ENCODE peak calls at places on chromosomes 3 and 15, in six cellular contexts. R is lung, T is H1, V is choroid plexus epithelial cell, C is gastrocnemius medialis, G is IMR-90. U is an unnamed sample.

GRCh38 chr15:72117448-72117697 is 577 bp downstream of the MYO9A start:
- DNase-seq in R (peak), T (peak), V (peak), C (peak), G (peak), U (peak)

GRCh38 chr3:49244589-49245205 is 32.3 kb downstream of the C3orf62 start:
- DNase-seq in R (no peak), T (no peak), V (no peak), C (no peak), G (peak), U (no peak)

GRCh38 chr15:71742964-71743363 is 67.4 kb upstream of the NR2E3 start:
- DNase-seq in R (no peak), T (no peak), V (no peak), C (no peak), G (no peak), U (no peak)

GRCh38 chr15:40782609-40783227 is 12.9 kb downstream of the C15orf62 start:
- DNase-seq in R (peak), T (peak), V (peak), C (peak), G (no peak), U (peak)

GRCh38 chr3:67489816-67490215 is 164.6 kb downstream of the SUCLG2 start:
- DNase-seq in R (no peak), T (no peak), V (peak), C (no peak), G (peak), U (no peak)

GRCh38 chr3:65044401-65044800 is 356.6 kb upstream of the ADAMTS9 start:
- DNase-seq in R (no peak), T (no peak), V (no peak), C (no peak), G (no peak), U (no peak)

GRCh38 chr15:96199111-96199510 is 131.4 kb upstream of the NR2F2 start:
- DNase-seq in R (no peak), T (no peak), V (no peak), C (no peak), G (no peak), U (no peak)

GRCh38 chr15:68794869-68795268 is 25.8 kb downstream of the ANP32A start:
- DNase-seq in R (no peak), T (no peak), V (peak), C (no peak), G (no peak), U (no peak)

GRCh38 chr15:99703603-99704443 is 29.4 kb downstream of the LYSMD4 start:
- DNase-seq in R (no peak), T (no peak), V (peak), C (no peak), G (peak), U (peak)

GRCh38 chr15:71517751-71518150 is 292.6 kb upstream of the NR2E3 start:
- DNase-seq in R (no peak), T (no peak), V (no peak), C (no peak), G (no peak), U (no peak)

GRCh38 chr3:48088056-48088748 is 72.0 kb upstream of the MAP4 start:
- DNase-seq in R (no peak), T (no peak), V (no peak), C (peak), G (no peak), U (no peak)

GRCh38 chr15:61530769-61531168 is 301.7 kb upstream of the RORA start:
- DNase-seq in R (no peak), T (no peak), V (peak), C (no peak), G (no peak), U (peak)

GRCh38 chr15:99732268-99732641 is 982 bp downstream of the LYSMD4 start:
- DNase-seq in R (no peak), T (no peak), V (peak), C (no peak), G (peak), U (no peak)

GRCh38 chr15:52010633-52011595 is 8.1 kb upstream of the MAPK6 start:
- DNase-seq in R (peak), T (no peak), V (peak), C (peak), G (peak), U (no peak)

GRCh38 chr3:63798873-63799272 is 20.2 kb upstream of the C3orf49 start:
- DNase-seq in R (no peak), T (no peak), V (no peak), C (no peak), G (no peak), U (no peak)

GRCh38 chr3:86991482-86991815 is 500 bp upstream of the VGLL3 start:
- DNase-seq in R (no peak), T (no peak), V (no peak), C (no peak), G (no peak), U (no peak)

GRCh38 chr3:145903472-145904013 is 257.4 kb downstream of the PLOD2 start:
- DNase-seq in R (no peak), T (no peak), V (no peak), C (no peak), G (no peak), U (no peak)

GRCh38 chr3:145904138-145904537 is 256.8 kb downstream of the PLOD2 start:
- DNase-seq in R (no peak), T (no peak), V (no peak), C (no peak), G (no peak), U (no peak)

GRCh38 chr3:145902166-145902565 is 258.8 kb downstream of the PLOD2 start:
- DNase-seq in R (no peak), T (no peak), V (peak), C (no peak), G (no peak), U (no peak)

GRCh38 chr3:145911016-145911415 is 250.0 kb downstream of the PLOD2 start:
- DNase-seq in R (no peak), T (no peak), V (no peak), C (no peak), G (no peak), U (no peak)

GRCh38 chr3:145906755-145907154 is 254.2 kb downstream of the PLOD2 start:
- DNase-seq in R (no peak), T (no peak), V (no peak), C (no peak), G (no peak), U (no peak)
- TF ChIP-seq CTCF in R (no peak), T (no peak), V (no peak), C (no peak), G (no peak), U (no peak)

DNA sequence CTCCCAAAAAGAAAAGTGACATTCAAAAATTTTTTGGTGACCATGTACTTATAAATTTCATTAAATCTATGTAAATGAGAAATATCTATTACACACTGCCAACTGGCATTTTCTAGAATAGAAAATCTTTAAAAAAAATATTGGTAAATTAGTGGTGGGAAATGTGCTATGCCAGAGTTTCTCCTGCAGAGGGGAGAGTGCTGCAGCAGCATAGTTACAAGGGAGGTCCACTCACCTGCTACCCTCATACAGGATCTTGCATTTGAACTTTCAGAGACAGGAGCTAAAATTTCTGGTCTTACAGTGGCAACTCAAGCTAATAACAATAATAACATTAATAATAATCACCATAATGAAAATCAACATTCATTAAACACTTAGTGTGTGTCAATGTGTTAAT is 459.6 kb downstream of the NSUN3 start:
- DNase-seq in R (no peak), T (no peak), V (peak), C (no peak), G (no peak), U (no peak)
- TF ChIP-seq CTCF in R (no peak), T (peak), V (peak), C (no peak), G (no peak), U (peak)

GRCh38 chr3:81572201-81572756 is 189.2 kb downstream of the GBE1 start:
- DNase-seq in R (no peak), T (no peak), V (no peak), C (no peak), G (no peak), U (no peak)
- TF ChIP-seq CTCF in R (no peak), T (no peak), V (no peak), C (no peak), G (no peak), U (no peak)

GRCh38 chr3:114336122-114336697 is 42.4 kb downstream of the TIGIT start:
- DNase-seq in R (no peak), T (no peak), V (peak), C (no peak), G (peak), U (no peak)
- TF ChIP-seq CTCF in R (no peak), T (no peak), V (peak), C (no peak), G (peak), U (peak)

GRCh38 chr3:153855772-153856171 is 265.4 kb upstream of the ARHGEF26 start:
- DNase-seq in R (no peak), T (no peak), V (no peak), C (no peak), G (no peak), U (no peak)
- TF ChIP-seq CTCF in R (no peak), T (peak), V (no peak), C (no peak), G (no peak), U (no peak)

GRCh38 chr3:176431073-176431472 is 766.2 kb downstream of the TBL1XR1 start:
- DNase-seq in R (no peak), T (no peak), V (no peak), C (no peak), G (no peak), U (no peak)

GRCh38 chr3:176431986-176432385 is 765.3 kb downstream of the TBL1XR1 start:
- DNase-seq in R (no peak), T (no peak), V (no peak), C (no peak), G (peak), U (no peak)

GRCh38 chr3:176426371-176426770 is 770.9 kb downstream of the TBL1XR1 start:
- DNase-seq in R (no peak), T (no peak), V (no peak), C (no peak), G (no peak), U (no peak)

GRCh38 chr3:176428552-176428951 is 768.7 kb downstream of the TBL1XR1 start:
- DNase-seq in R (no peak), T (no peak), V (no peak), C (no peak), G (no peak), U (no peak)

GRCh38 chr3:176430244-176430893 is 766.9 kb downstream of the TBL1XR1 start:
- DNase-seq in R (no peak), T (no peak), V (peak), C (no peak), G (peak), U (peak)
- TF ChIP-seq CTCF in R (peak), T (peak), V (peak), C (no peak), G (peak), U (peak)

GRCh38 chr3:72032435-72033118 is 247.6 kb upstream of the PROK2 start:
- DNase-seq in R (no peak), T (no peak), V (no peak), C (no peak), G (no peak), U (no peak)

GRCh38 chr3:72033709-72034428 is 248.9 kb upstream of the PROK2 start:
- DNase-seq in R (no peak), T (no peak), V (no peak), C (no peak), G (no peak), U (no peak)

GRCh38 chr3:72035606-72036005 is 250.7 kb upstream of the PROK2 start:
- DNase-seq in R (no peak), T (no peak), V (no peak), C (no peak), G (no peak), U (no peak)

GRCh38 chr3:72034956-72035355 is 250.0 kb upstream of the PROK2 start:
- DNase-seq in R (no peak), T (no peak), V (no peak), C (no peak), G (no peak), U (no peak)

DNA sequence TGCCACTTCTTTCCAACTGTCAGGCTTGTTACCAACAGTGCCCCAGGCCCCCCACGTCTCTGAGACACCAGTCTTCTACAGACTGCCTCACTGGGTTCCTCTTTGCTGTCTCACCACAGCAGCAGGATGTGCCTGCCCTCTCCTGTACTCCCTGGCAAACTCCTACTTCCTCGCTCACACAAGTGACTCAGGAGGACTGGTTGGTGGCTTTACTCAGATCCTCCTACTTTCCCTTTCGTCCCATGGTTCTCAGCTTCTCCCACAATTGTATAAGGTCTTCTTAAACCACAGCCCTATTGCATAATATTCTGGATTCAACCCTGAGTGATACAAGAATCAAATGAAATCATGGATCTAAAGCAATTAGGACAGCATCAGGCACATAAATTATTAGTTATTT is 246.6 kb upstream of the PROK2 start:
- DNase-seq in R (no peak), T (no peak), V (peak), C (no peak), G (peak), U (no peak)
- TF ChIP-seq CTCF in R (no peak), T (no peak), V (no peak), C (no peak), G (no peak), U (no peak)

GRCh38 chr3:169746924-169747323 is 17.9 kb downstream of the TERC start:
- DNase-seq in R (no peak), T (no peak), V (no peak), C (no peak), G (no peak), U (no peak)

GRCh38 chr3:169739067-169739466 is 25.8 kb downstream of the TERC start:
- DNase-seq in R (no peak), T (no peak), V (no peak), C (no peak), G (no peak), U (no peak)

GRCh38 chr3:169748670-169749069 is 16.2 kb downstream of the TERC start:
- DNase-seq in R (no peak), T (no peak), V (no peak), C (no peak), G (no peak), U (no peak)

DNA sequence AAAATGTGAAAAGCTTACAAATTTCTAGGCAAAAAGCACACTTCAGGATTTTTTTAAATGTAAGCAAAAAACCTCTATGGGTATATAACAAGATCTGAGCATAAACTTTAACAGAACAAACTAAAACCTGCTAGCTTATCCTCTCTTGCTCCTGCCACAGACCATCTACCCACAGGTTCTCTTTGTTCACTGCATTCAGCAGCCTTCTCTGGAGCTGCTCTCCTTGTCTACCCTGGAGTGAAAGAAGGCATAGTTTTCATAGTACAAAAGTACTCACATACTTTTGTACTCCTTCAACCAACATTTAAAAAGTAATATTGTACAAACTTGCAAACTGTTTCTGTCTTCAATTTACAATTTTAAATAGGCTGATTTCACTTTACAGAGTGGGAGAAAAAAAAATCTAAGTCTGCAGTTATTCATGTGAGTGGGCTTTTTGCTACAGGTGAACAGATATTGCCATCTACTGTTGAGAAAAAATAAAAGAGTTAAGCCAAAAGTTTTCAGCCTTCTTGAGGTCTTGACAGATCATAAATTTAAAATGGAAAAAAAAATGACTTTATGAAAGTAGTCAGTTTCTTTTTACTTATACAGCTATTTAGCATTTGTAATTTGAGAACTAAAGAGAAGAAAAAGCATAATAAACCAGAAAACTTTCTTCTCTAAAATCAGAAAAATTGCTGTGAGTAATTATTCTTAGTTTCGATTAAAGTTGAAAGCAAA is 20.4 kb downstream of the TERC start:
- DNase-seq in R (no peak), T (no peak), V (peak), C (no peak), G (peak), U (no peak)
- TF ChIP-seq CTCF in R (no peak), T (peak), V (peak), C (peak), G (peak), U (no peak)

U was measured in endothelial cell.